ENCODE peak calls at places on chromosome 9, in four cellular contexts. K, Z, P and Q are unnamed samples.
A peak's percentile ranks its signal among the peaks of the same experiment; 100 is the strongest.

GRCh38 chr9:92534199-92535159 is 1.3 kb downstream of the ECM2 start:
- DNase-seq in K (no peak), Z (no peak), P (no peak), Q (no peak)

GRCh38 chr9:385818-386398 is 171.2 kb downstream of the DOCK8 start:
- DNase-seq in K (peak; percentile 69), Z (peak; percentile 12), P (peak; percentile 59), Q (peak; percentile 63)

GRCh38 chr9:26684029-26684428 is 208.6 kb downstream of the CAAP1 start:
- DNase-seq in K (no peak), Z (no peak), P (no peak), Q (no peak)

GRCh38 chr9:19155106-19155999 is 28.1 kb upstream of the PLIN2 start:
- DNase-seq in K (no peak), Z (no peak), P (no peak), Q (no peak)

GRCh38 chr9:83491995-83492394 is 46.2 kb downstream of the FRMD3 start:
- DNase-seq in K (no peak), Z (no peak), P (no peak), Q (no peak)

GRCh38 chr9:22257026-22257425 is 189.6 kb upstream of the DMRTA1 start:
- DNase-seq in K (no peak), Z (no peak), P (no peak), Q (no peak)

GRCh38 chr9:85600675-85601263 is 141.0 kb downstream of the AGTPBP1 start:
- DNase-seq in K (no peak), Z (no peak), P (no peak), Q (peak; percentile 0)

GRCh38 chr9:99056876-99057664 is 47.8 kb upstream of the TGFBR1 start:
- DNase-seq in K (no peak), Z (no peak), P (no peak), Q (no peak)

GRCh38 chr9:94929373-94929764 is 202.9 kb downstream of the AOPEP start:
- DNase-seq in K (no peak), Z (no peak), P (no peak), Q (no peak)

GRCh38 chr9:89374176-89374575 is 55.9 kb downstream of the SECISBP2 start:
- DNase-seq in K (no peak), Z (no peak), P (no peak), Q (no peak)

GRCh38 chr9:91037511-91038482 is 236.2 kb downstream of the SYK start:
- DNase-seq in K (peak; percentile 89), Z (peak; percentile 73), P (no peak), Q (peak; percentile 35)

GRCh38 chr9:567746-568305 is 273.7 kb upstream of the DMRT1 start:
- DNase-seq in K (no peak), Z (no peak), P (no peak), Q (no peak)

GRCh38 chr9:92122061-92122460 is 6.8 kb upstream of the SPTLC1 start:
- DNase-seq in K (no peak), Z (no peak), P (no peak), Q (no peak)

GRCh38 chr9:5951686-5952211 is 61.1 kb downstream of the MLANA start:
- DNase-seq in K (no peak), Z (no peak), P (no peak), Q (no peak)

GRCh38 chr9:126056312-126057021 is 270.2 kb upstream of the MVB12B start:
- DNase-seq in K (peak; percentile 48), Z (no peak), P (no peak), Q (no peak)

GRCh38 chr9:34501889-34502425 is 20.8 kb downstream of the ENHO start:
- DNase-seq in K (peak; percentile 89), Z (peak; percentile 28), P (no peak), Q (no peak)

GRCh38 chr9:27471789-27472585 is 52.1 kb upstream of the IFNK start:
- DNase-seq in K (no peak), Z (peak; percentile 37), P (no peak), Q (no peak)

GRCh38 chr9:77648458-77649108 is 461 bp upstream of the GNA14 start:
- DNase-seq in K (peak; percentile 82), Z (peak; percentile 74), P (peak; percentile 14), Q (peak; percentile 14)

GRCh38 chr9:1052119-1052907 is 2.2 kb downstream of the DMRT2 start:
- DNase-seq in K (no peak), Z (no peak), P (no peak), Q (no peak)

GRCh38 chr9:37836386-37836785 is 35.8 kb downstream of the DCAF10 start:
- DNase-seq in K (no peak), Z (no peak), P (no peak), Q (no peak)

GRCh38 chr9:123796073-123796472 is 133.9 kb downstream of the DENND1A start:
- DNase-seq in K (no peak), Z (no peak), P (no peak), Q (no peak)

GRCh38 chr9:123324767-123325183 is 31.2 kb upstream of the CRB2 start:
- DNase-seq in K (no peak), Z (no peak), P (no peak), Q (no peak)

GRCh38 chr9:86202338-86202882 is 57.0 kb downstream of the C9orf153 start:
- DNase-seq in K (no peak), Z (no peak), P (peak; percentile 6), Q (no peak)

GRCh38 chr9:124062172-124062571 is 50.6 kb downstream of the LHX2 start:
- DNase-seq in K (no peak), Z (no peak), P (no peak), Q (no peak)

GRCh38 chr9:126838055-126838811 is 22.2 kb upstream of the ZBTB34 start:
- DNase-seq in K (no peak), Z (no peak), P (no peak), Q (no peak)

GRCh38 chr9:121399883-121400607 is 30.0 kb upstream of the STOM start:
- DNase-seq in K (no peak), Z (no peak), P (peak; percentile 65), Q (no peak)

GRCh38 chr9:130763585-130764200 is 70.1 kb downstream of the EXOSC2 start:
- DNase-seq in K (no peak), Z (peak; percentile 28), P (no peak), Q (no peak)

DNA sequence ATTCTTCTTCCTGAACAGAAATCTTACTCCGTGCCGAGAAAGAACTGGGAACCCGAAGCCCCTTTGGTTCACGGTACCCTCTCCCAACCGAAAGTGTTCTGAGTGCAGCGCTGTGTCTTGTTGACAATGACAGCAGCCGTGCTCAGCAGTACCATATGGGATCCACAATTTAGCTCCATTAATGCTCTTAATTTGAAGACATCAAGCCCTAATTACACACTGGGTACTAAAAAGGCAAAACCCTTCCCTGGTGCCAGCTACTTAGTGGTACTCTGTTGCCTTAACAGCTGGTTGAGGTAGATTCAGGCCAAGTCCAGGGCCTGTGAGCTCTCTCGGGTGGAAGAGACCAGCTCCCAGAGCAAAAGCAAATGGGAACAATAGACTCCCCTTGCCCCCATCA is 24.5 kb downstream of the DDX31 start:
- DNase-seq in K (no peak), Z (no peak), P (no peak), Q (no peak)
- H3K4me1 ChIP-seq in K (no peaks in the 10 kb centered on the region), Z (no peaks in the 10 kb centered on the region), P (no peaks in the 10 kb centered on the region), Q (no peaks in the 10 kb centered on the region)

GRCh38 chr9:129494113-129494789 is 126.7 kb downstream of the C9orf50 start:
- DNase-seq in K (no peak), Z (peak; percentile 22), P (no peak), Q (peak; percentile 66)

GRCh38 chr9:129493714-129494047 is 127.2 kb downstream of the C9orf50 start:
- DNase-seq in K (no peak), Z (no peak), P (no peak), Q (no peak)

GRCh38 chr9:129496187-129497063 is 124.5 kb downstream of the C9orf50 start:
- DNase-seq in K (peak; percentile 99), Z (peak; percentile 97), P (peak; percentile 94), Q (peak; percentile 92)

GRCh38 chr9:129497064-129497836 is 123.7 kb downstream of the C9orf50 start:
- DNase-seq in K (peak; percentile 83), Z (peak; percentile 65), P (no peak), Q (no peak)

DNA sequence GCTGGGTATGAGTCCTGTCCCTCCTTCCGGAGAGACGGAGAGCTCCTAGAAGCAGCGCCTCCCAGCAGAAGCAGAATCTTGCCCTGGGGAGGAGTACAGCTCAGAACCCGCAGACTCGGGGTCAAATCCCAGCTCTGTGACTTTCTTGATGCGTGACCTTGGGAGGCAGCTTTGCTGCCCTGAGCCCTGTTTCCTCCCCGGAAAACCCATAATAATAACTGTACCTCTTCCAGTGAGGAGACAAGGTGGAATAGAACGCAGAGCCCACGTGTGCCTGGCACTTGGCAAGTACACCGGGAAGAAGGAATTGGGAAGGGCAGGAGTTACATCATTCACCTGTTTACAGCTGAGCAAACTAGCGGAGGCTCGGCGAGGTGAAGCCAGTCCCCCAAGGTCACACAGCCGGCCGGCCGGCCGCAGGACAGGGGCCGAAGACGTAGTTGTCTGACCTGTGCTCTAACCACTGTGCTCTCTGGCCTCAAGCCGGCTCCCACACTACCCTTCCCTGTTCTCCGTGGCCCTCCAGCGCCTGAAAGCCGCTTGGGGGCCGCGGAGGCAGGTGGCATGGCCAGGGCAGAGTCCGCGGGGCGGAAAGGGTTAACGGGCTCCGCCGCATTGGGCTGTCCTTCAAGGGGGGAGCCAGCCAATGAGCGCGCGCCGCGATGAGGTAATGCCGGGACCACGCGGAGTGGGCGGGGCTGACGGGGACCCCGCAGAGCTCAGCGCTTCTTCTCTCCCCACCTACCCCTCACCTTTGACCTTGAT is 125.3 kb downstream of the C9orf50 start:
- DNase-seq in K (peak; percentile 97), Z (peak; percentile 95), P (peak; percentile 85), Q (peak; percentile 98)
- H3K4me1 ChIP-seq in K (peaks cover 69% of the 10 kb centered on the region), Z (peaks cover 25% of the 10 kb centered on the region), P (peaks cover 69% of the 10 kb centered on the region), Q (peaks cover 53% of the 10 kb centered on the region)

DNA sequence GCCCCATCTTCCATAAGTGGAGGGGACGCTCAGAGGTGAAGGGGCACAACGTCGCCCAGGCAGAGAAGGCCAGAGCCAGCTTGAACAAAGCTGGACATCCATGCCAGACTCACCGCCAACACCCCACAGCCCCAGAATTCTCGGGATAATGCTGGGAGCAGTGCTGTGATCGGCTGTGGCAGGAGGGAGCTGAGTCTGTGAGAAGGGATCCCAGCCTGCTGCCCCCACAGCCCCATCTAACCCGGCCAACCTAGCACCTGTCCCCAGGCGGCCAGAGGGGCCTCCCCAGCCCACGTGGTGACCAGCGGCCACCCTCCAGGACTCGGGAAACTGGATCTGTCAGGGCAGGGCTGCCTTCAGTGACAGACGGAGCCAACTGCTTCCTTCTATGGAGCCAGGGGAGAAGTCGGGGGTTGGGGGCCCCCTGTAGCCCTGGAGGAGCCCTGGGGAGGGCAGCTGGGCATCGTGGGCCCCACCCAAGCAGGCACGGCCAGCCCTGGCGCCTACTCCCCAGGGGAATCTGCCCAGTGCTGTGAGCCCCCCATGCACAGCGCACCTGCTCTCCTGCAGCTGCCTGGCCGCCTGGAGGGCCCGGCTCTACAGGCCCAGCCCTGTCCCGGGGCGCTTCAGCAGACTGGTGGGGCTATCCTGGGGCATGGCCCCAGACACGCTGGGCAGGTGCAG is 6.0 kb downstream of the BRD3 start:
- DNase-seq in K (peak; percentile 56), Z (no peak), P (no peak), Q (no peak)
- H3K4me1 ChIP-seq in K (peaks cover 91% of the 10 kb centered on the region), Z (peaks cover 41% of the 10 kb centered on the region), P (peaks cover 8% of the 10 kb centered on the region), Q (peaks cover 7% of the 10 kb centered on the region)

DNA sequence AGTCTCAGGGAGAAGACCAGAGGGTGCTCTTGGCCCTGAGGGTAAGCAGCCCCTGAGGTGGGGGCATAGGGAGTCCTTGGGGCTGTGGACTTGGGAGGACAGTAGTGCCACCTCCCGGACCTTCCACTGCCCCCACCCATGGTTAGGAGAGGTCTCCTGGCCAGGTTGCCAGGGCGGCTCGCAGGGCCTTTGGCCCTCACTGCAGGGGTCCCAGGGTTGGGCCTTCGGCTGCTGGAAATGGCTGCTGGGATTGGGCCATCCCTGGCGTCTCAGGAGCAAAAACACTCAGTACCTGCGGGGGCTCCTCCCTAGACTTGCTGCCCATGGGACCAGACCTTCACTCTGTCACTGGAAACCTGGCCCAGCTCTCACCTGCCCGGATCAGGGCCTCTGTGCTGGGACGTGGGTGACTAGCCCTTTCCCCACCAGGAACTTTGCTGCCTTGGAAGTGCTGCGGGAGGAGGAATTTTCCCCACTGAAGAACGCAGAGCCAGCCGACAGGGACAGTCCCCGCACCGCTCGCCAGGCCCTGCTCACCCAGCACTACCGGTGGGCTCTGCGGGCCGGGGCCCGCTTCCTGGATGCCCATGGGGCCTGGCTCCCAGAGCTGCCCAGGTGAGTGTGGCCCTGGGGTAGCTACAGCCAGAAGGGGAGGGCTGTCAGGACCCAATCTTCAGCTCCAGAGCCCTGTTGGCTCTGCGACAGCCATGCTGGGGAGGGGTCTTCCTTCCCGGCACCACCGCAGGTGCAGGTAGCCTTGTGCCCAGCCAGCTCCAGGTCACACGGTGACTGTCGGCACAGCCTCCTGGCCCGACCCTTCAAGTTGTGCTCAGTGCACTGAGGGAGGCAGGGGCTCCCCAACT is 3.2 kb downstream of the UAP1L1 start:
- DNase-seq in K (no peak), Z (no peak), P (no peak), Q (no peak)
- H3K4me1 ChIP-seq in K (peaks cover 34% of the 10 kb centered on the region), Z (peaks cover 5% of the 10 kb centered on the region), P (peaks cover 8% of the 10 kb centered on the region), Q (peaks cover 13% of the 10 kb centered on the region)